ENCODE peak calls at places on chromosome 9, in six cellular contexts. F is mesenchymal stem cell, Q is IMR-90, Z is trophoblast cell, X is neuronal stem cell, D is mesendoderm. L is an unnamed sample.

GRCh38 chr9:79976501-79977444 is 405.0 kb downstream of the TLE4 start:
- DNase-seq in X (peak), D (no peak), Z (peak), F (no peak), Q (no peak), L (no peak)

GRCh38 chr9:34744295-34745221 is 34.6 kb upstream of the CCL21 start:
- DNase-seq in Z (peak), F (peak), D (peak), Q (peak), X (no peak), L (no peak)

GRCh38 chr9:78122631-78123030 is 91.0 kb upstream of the GNAQ start:
- DNase-seq in Q (no peak), X (no peak), F (no peak), Z (peak), D (no peak), L (no peak)

GRCh38 chr9:84811726-84812074 is 142.2 kb downstream of the NTRK2 start:
- DNase-seq in X (no peak), Q (no peak), Z (no peak), D (no peak), F (no peak), L (no peak)

GRCh38 chr9:33614001-33614687 is 90.1 kb downstream of the ANKRD18B start:
- DNase-seq in D (no peak), Q (no peak), Z (no peak), X (no peak), F (no peak), L (no peak)

GRCh38 chr9:78668148-78668825 is 371.4 kb downstream of the PSAT1 start:
- DNase-seq in X (no peak), F (no peak), Q (no peak), D (peak), Z (peak), L (no peak)

GRCh38 chr9:127049581-127049980 is 72.9 kb downstream of the ANGPTL2 start:
- DNase-seq in F (peak), Q (peak), D (no peak), X (no peak), Z (no peak), L (no peak)

GRCh38 chr9:87122947-87123685 is 175.8 kb upstream of the GAS1 start:
- DNase-seq in Q (peak), X (no peak), Z (no peak), F (peak), D (no peak), L (no peak)

GRCh38 chr9:95409650-95410426 is 92.3 kb upstream of the FANCC start:
- DNase-seq in Q (peak), X (no peak), Z (peak), D (peak), F (peak), L (no peak)

GRCh38 chr9:88197781-88198345 is 59.6 kb upstream of the SPATA31C2 start:
- DNase-seq in Z (peak), F (peak), X (no peak), D (peak), Q (peak), L (no peak)

GRCh38 chr9:37290881-37291485 is 131.5 kb upstream of the GRHPR start:
- DNase-seq in Z (peak), F (peak), X (no peak), D (no peak), Q (peak), L (no peak)

GRCh38 chr9:131278421-131279111 is 2.3 kb upstream of the FAM78A start:
- DNase-seq in Q (no peak), X (no peak), D (no peak), Z (no peak), F (no peak), L (no peak)

GRCh38 chr9:115615821-115616665 is 498.1 kb upstream of the TNC start:
- DNase-seq in D (peak), Q (peak), F (peak), Z (peak), X (no peak), L (no peak)

GRCh38 chr9:134340475-134341186 is 14.4 kb downstream of the RXRA start:
- DNase-seq in Q (no peak), Z (peak), X (no peak), D (no peak), F (no peak), L (no peak)

GRCh38 chr9:134811673-134812668 is 68.6 kb upstream of the FCN2 start:
- DNase-seq in X (peak), F (peak), Z (peak), D (peak), Q (peak), L (peak)

GRCh38 chr9:128118971-128119665 is 8.4 kb downstream of the PTGES2 start:
- DNase-seq in F (no peak), Q (no peak), X (no peak), D (no peak), Z (no peak), L (peak)

GRCh38 chr9:129284607-129285291 is 106.7 kb upstream of the IER5L start:
- DNase-seq in X (no peak), D (no peak), Z (no peak), Q (no peak), F (no peak), L (no peak)

GRCh38 chr9:131017067-131017466 is 8.1 kb downstream of the LAMC3 start:
- DNase-seq in Q (no peak), X (no peak), F (peak), Z (no peak), D (peak), L (peak)

GRCh38 chr9:78320875-78321496 is 24.1 kb downstream of the PSAT1 start:
- DNase-seq in X (no peak), Z (no peak), D (no peak), F (no peak), Q (no peak), L (no peak)

GRCh38 chr9:8852301-8852864 is 1052.8 kb upstream of the DMAC1 start:
- DNase-seq in Q (no peak), X (no peak), F (no peak), Z (no peak), D (no peak), L (no peak)

GRCh38 chr9:134933076-134933659 is 15.5 kb upstream of the FCN1 start:
- DNase-seq in Q (no peak), F (no peak), Z (no peak), D (no peak), X (no peak), L (no peak)

GRCh38 chr9:94603259-94603776 is 9.7 kb upstream of the FBP2 start:
- DNase-seq in Q (peak), X (peak), D (peak), F (peak), Z (peak), L (peak)

GRCh38 chr9:33250458-33250995 is 10.6 kb downstream of the SPINK4 start:
- DNase-seq in Z (peak), Q (peak), F (peak), X (no peak), D (no peak), L (no peak)

GRCh38 chr9:93071464-93071863 is 13.0 kb downstream of the SUSD3 start:
- DNase-seq in F (peak), D (peak), Z (peak), Q (peak), X (no peak), L (peak)

GRCh38 chr9:30410273-30410672 is 1974.2 kb upstream of the ACO1 start:
- DNase-seq in Q (no peak), X (no peak), D (no peak), F (no peak), Z (no peak), L (no peak)

GRCh38 chr9:110284211-110284849 is 28.0 kb upstream of the TXN start:
- DNase-seq in D (no peak), Q (no peak), F (no peak), Z (no peak), X (no peak), L (no peak)

GRCh38 chr9:36141288-36141687 is 4.8 kb downstream of the GLIPR2 start:
- DNase-seq in F (peak), Z (peak), X (no peak), Q (peak), D (peak), L (peak)

GRCh38 chr9:72137697-72138365 is 11.4 kb upstream of the GDA start:
- DNase-seq in Z (no peak), D (no peak), Q (no peak), X (no peak), F (no peak), L (no peak)

GRCh38 chr9:78130004-78130403 is 98.4 kb upstream of the GNAQ start:
- DNase-seq in X (no peak), Q (no peak), F (no peak), D (peak), Z (peak), L (peak)

GRCh38 chr9:124291801-124292396 is 34.1 kb downstream of the NEK6 start:
- DNase-seq in Z (no peak), F (peak), Q (no peak), D (no peak), X (no peak), L (no peak)

GRCh38 chr9:16673171-16673570 is 197.3 kb downstream of the BNC2 start:
- DNase-seq in D (no peak), X (no peak), F (no peak), Z (no peak), Q (peak), L (no peak)

GRCh38 chr9:23830459-23830805 is 4.4 kb upstream of the ELAVL2 start:
- DNase-seq in D (no peak), F (no peak), Q (no peak), X (no peak), Z (no peak), L (no peak)

GRCh38 chr9:128372784-128373183 is 1.6 kb downstream of the URM1 start:
- DNase-seq in Q (peak), Z (no peak), X (no peak), D (no peak), F (peak), L (no peak)

GRCh38 chr9:95719354-95719753 is 156.1 kb upstream of the ERCC6L2 start:
- DNase-seq in Z (no peak), F (no peak), Q (no peak), D (no peak), X (no peak), L (no peak)

GRCh38 chr9:115498338-115498737 is 380.4 kb upstream of the TNC start:
- DNase-seq in Q (peak), F (peak), X (no peak), Z (peak), D (no peak), L (no peak)

GRCh38 chr9:136318769-136319241 is 8.5 kb upstream of the GPSM1 start:
- DNase-seq in X (no peak), F (no peak), D (no peak), Z (no peak), Q (no peak), L (no peak)

GRCh38 chr9:136317695-136318094 is 9.6 kb upstream of the GPSM1 start:
- DNase-seq in Q (no peak), F (no peak), D (no peak), X (no peak), Z (no peak), L (no peak)

GRCh38 chr9:136318111-136318768 is 9.1 kb upstream of the GPSM1 start:
- DNase-seq in D (no peak), Z (no peak), Q (no peak), F (no peak), X (no peak), L (no peak)

GRCh38 chr9:136316271-136316751 is 11.0 kb upstream of the GPSM1 start:
- DNase-seq in X (no peak), F (no peak), Z (no peak), D (no peak), Q (no peak), L (no peak)

GRCh38 chr9:136316896-136317676 is 10.3 kb upstream of the GPSM1 start:
- DNase-seq in D (no peak), Q (no peak), X (no peak), F (no peak), Z (no peak), L (no peak)
- H4K8ac ChIP-seq in D (no peak), Q (no peak), X (no peak), F (no peak), Z (no peak), L (no peak)

GRCh38 chr9:121914017-121914595 is 179.0 kb downstream of the TTLL11 start:
- DNase-seq in Q (no peak), D (no peak), Z (no peak), F (no peak), X (no peak), L (no peak)

GRCh38 chr9:121916008-121916407 is 177.1 kb downstream of the TTLL11 start:
- DNase-seq in Z (peak), D (no peak), F (no peak), X (no peak), Q (peak), L (no peak)

GRCh38 chr9:121915304-121915625 is 177.8 kb downstream of the TTLL11 start:
- DNase-seq in X (no peak), D (no peak), Z (no peak), Q (no peak), F (no peak), L (no peak)

GRCh38 chr9:121914604-121915303 is 178.4 kb downstream of the TTLL11 start:
- DNase-seq in Q (no peak), Z (no peak), D (no peak), F (no peak), X (no peak), L (no peak)

DNA sequence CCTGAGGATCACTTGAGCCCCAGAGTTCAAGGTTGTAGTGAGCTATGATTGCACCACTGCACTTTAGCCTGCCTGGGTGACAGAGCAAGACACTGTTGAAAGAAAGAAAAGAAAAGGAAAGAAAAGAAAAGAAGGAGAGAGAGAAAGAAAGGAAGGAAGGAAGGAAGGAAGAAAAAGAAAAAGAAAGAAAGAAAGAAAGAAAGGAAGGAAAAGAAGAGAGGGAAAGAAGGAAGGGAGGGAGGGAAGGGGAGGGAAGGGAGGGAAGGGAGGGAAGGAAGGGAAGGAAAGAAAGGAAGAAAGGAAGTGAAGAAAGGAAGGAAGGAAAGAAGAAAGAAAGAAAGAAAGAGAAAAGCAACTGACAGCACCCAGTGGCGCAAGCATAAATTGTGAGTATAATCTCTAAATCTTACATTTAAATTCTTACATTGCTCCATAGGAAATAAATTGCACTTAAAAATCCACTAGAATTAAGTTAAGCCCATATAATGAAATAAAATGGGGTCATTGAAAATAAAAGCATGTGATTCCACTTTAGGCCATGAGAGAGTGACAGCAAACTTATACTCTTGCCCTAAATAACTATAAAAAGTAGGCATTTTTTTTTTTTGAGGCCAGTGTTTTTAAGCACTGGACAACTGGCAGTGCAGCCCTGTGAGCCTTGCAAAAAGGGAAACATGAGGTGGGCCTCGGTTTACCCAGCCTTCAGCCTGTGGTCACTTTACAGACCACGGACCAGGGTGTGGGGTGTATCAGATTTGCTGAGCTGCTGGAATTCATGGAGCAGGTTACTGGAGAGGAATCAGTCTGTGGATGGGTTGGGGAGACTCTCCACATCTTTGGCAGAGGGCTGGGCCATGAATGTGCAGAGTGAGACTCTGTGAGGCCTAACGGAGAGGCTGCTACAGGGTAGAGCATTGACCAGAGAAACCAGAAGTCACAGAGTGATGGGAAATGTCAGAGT is 175.5 kb downstream of the TTLL11 start:
- DNase-seq in X (no peak), D (no peak), F (no peak), Q (no peak), Z (no peak), L (no peak)
- H3K4me2 ChIP-seq in X (no peak), D (no peak), F (no peak), Q (no peak), Z (no peak), L (no peak)

GRCh38 chr9:89864257-89864656 is 259.4 kb downstream of the GADD45G start:
- DNase-seq in Q (no peak), Z (peak), D (no peak), F (no peak), X (no peak), L (no peak)
- H4K8ac ChIP-seq in Q (no peak), Z (no peak), D (no peak), F (no peak), X (no peak), L (no peak)

GRCh38 chr9:98404157-98404695 is 148.8 kb upstream of the TBC1D2 start:
- DNase-seq in X (no peak), F (no peak), D (no peak), Q (no peak), Z (no peak), L (no peak)

GRCh38 chr9:98402272-98402840 is 146.9 kb upstream of the TBC1D2 start:
- DNase-seq in F (no peak), D (no peak), X (no peak), Z (no peak), Q (no peak), L (no peak)

GRCh38 chr9:98403715-98404114 is 148.3 kb upstream of the TBC1D2 start:
- DNase-seq in X (no peak), D (no peak), F (no peak), Q (no peak), Z (no peak), L (no peak)

GRCh38 chr9:98399950-98400683 is 144.7 kb upstream of the TBC1D2 start:
- DNase-seq in X (no peak), Z (no peak), F (no peak), D (no peak), Q (no peak), L (no peak)

GRCh38 chr9:98401140-98402025 is 145.9 kb upstream of the TBC1D2 start:
- DNase-seq in X (no peak), D (no peak), F (no peak), Q (peak), Z (no peak), L (no peak)
- H3K4me2 ChIP-seq in X (no peak), D (no peak), F (no peak), Q (no peak), Z (no peak), L (no peak)

DNA sequence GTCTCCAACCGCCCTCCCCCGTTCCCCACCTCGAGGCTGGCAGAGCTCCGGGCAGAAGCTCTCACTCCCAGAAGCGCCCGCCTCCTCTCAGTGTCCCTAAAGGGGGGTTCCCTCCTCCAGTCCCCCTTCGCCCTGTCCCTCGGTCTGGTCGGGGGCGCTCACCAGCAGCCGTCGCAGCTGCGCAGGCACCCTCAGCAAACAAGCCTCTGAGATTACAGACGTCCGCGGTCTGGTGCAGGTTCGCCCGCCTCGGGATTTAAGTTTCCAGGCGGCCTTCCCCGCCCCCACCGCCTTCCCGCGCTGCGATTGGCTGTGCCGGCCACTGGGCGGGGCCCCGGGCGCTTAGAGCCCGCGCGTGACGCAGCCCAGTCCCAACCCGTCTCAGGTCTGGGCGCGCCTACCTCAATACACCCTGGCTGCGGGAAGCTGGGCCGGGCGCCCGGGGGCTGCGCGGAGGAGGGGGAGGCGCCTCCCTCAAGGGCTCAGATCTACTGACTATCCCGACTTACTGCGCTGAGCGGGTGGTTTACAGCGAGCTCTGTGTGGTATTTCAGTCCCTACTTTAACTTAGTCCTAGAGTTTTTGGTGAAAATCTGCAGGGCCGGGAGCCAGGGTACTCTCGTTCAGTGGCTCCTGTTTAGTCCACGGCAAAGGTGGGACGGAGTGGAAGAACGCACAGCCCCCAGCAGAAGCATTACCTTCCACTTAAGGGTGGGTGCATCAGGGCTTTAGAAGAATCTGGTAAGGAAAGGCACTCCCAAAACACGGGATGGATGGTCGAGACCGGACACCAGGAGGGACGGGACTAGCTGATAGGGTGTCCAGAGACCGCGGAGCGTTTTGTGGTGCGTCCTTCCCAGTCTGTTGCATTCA is at the start of gene CTSV:
- DNase-seq in X (peak), F (peak), Q (peak), Z (peak), D (peak), L (peak)
- H4K8ac ChIP-seq in X (no peak), F (no peak), Q (no peak), Z (peak), D (no peak), L (no peak)

GRCh38 chr9:3403315-3403714 is 122.5 kb downstream of the RFX3 start:
- DNase-seq in F (no peak), X (no peak), D (no peak), Q (no peak), Z (no peak), L (no peak)

GRCh38 chr9:3398232-3398648 is 127.6 kb downstream of the RFX3 start:
- DNase-seq in D (no peak), Q (no peak), F (peak), Z (no peak), X (no peak), L (no peak)

GRCh38 chr9:3401556-3401955 is 124.2 kb downstream of the RFX3 start:
- DNase-seq in Z (no peak), X (peak), D (no peak), F (no peak), Q (no peak), L (no peak)

DNA sequence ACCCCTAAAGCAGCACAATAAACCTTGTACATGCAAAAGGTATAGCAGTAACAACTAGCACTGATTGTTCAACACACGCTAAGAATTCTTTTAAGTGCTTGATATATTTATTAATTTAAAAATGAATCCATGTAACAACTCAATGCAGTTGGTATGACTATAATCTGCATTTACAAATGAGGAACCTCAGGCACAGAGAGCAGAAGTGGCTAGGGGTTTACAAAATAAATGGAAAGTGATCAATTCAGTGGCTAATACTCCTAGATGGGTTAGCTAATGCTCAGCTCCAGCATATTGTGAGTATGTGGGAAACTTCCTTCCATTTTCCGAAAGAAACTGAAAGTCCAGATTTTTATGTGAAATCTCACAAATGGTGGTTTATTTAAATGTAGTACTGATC is 128.1 kb downstream of the RFX3 start:
- DNase-seq in X (no peak), D (no peak), Q (no peak), F (no peak), Z (no peak), L (no peak)
- H3K4me2 ChIP-seq in X (no peak), D (no peak), Q (no peak), F (no peak), Z (no peak), L (no peak)

GRCh38 chr9:136790640-136791465 is at the start of gene TMEM141:
- DNase-seq in D (peak), Q (peak), F (peak), Z (peak), X (peak), L (peak)
- H4K8ac ChIP-seq in D (no peak), Q (peak), F (peak), Z (peak), X (no peak), L (no peak)

L was measured in H9.